ENCODE peak calls at places on chromosome 5, in eight cellular contexts. G, F, Z, X, O, C, B and I are unnamed samples.
A peak's percentile ranks its signal among the peaks of the same experiment; 100 is the strongest.

GRCh38 chr5:121976979-121977378 is 15.2 kb downstream of the SRFBP1 start:
- DNase-seq in C (no peak), O (no peak), B (no peak), Z (no peak), G (no peak), F (no peak), X (no peak), I (no peak)

GRCh38 chr5:95728494-95729114 is 2.5 kb upstream of the RHOBTB3 start:
- DNase-seq in G (no peak), C (no peak), F (no peak), O (no peak), Z (no peak), B (no peak), X (no peak), I (no peak)

GRCh38 chr5:116454417-116454927 is 120.2 kb downstream of the SEMA6A start:
- DNase-seq in G (peak; percentile 73), O (peak; percentile 38), X (no peak), B (peak; percentile 39), C (no peak), Z (no peak), F (no peak), I (peak; percentile 77)

GRCh38 chr5:143119881-143120341 is 283.6 kb downstream of the NR3C1 start:
- DNase-seq in Z (no peak), O (no peak), G (no peak), B (no peak), X (no peak), C (no peak), F (no peak), I (no peak)

GRCh38 chr5:127013407-127013806 is 17.0 kb downstream of the MARCHF3 start:
- DNase-seq in C (no peak), O (no peak), B (no peak), Z (no peak), G (no peak), X (no peak), F (no peak), I (no peak)

GRCh38 chr5:6615416-6615815 is 17.4 kb downstream of the NSUN2 start:
- DNase-seq in X (no peak), O (no peak), F (no peak), G (no peak), C (no peak), Z (no peak), B (no peak), I (no peak)

GRCh38 chr5:140312067-140312790 is 9.3 kb upstream of the PFDN1 start:
- DNase-seq in X (no peak), B (peak; percentile 57), C (no peak), O (no peak), G (no peak), Z (no peak), F (no peak), I (no peak)

GRCh38 chr5:100667021-100667671 is 132.0 kb downstream of the FAM174A start:
- DNase-seq in B (no peak), X (no peak), Z (no peak), F (no peak), G (peak; percentile 14), C (no peak), O (peak; percentile 19), I (peak; percentile 70)

GRCh38 chr5:164098536-164098935 is 593.1 kb downstream of the MAT2B start:
- DNase-seq in F (no peak), G (no peak), X (no peak), O (no peak), C (no peak), Z (no peak), B (no peak), I (no peak)

GRCh38 chr5:59300930-59301329 is 592.6 kb downstream of the PDE4D start:
- DNase-seq in O (no peak), C (no peak), F (no peak), G (no peak), B (no peak), X (no peak), Z (no peak), I (no peak)

GRCh38 chr5:143652104-143652700 is 159.8 kb upstream of the HMHB1 start:
- DNase-seq in G (no peak), X (no peak), F (no peak), C (no peak), Z (no peak), B (no peak), O (no peak), I (no peak)

GRCh38 chr5:138503487-138504270 is 38.4 kb downstream of the EGR1 start:
- DNase-seq in B (peak; percentile 64), Z (no peak), O (peak; percentile 8), X (peak; percentile 25), G (peak; percentile 74), F (no peak), C (no peak), I (peak; percentile 35)

GRCh38 chr5:37198842-37199241 is 50.3 kb downstream of the CPLANE1 start:
- DNase-seq in Z (no peak), G (no peak), F (no peak), C (no peak), X (no peak), B (no peak), O (no peak), I (no peak)

GRCh38 chr5:16480821-16481538 is 15.4 kb upstream of the ZNF622 start:
- DNase-seq in X (no peak), Z (no peak), F (no peak), O (no peak), B (no peak), G (no peak), C (no peak), I (no peak)

GRCh38 chr5:97192580-97193421 is 9.8 kb upstream of the RIOK2 start:
- DNase-seq in O (no peak), Z (no peak), B (no peak), F (no peak), C (no peak), G (no peak), X (no peak), I (no peak)

GRCh38 chr5:83827111-83827541 is 106.5 kb upstream of the HAPLN1 start:
- DNase-seq in F (no peak), X (no peak), G (no peak), B (no peak), Z (no peak), O (no peak), C (no peak), I (no peak)

GRCh38 chr5:107526-107925 is 15.6 kb downstream of the PLEKHG4B start:
- DNase-seq in C (no peak), G (no peak), X (no peak), O (no peak), Z (no peak), B (no peak), F (no peak), I (no peak)

GRCh38 chr5:13859285-13859684 is 85.2 kb downstream of the DNAH5 start:
- DNase-seq in Z (no peak), G (no peak), O (no peak), X (no peak), C (no peak), B (peak; percentile 26), F (no peak), I (no peak)

GRCh38 chr5:96293966-96294886 is 138.8 kb downstream of the PCSK1 start:
- DNase-seq in Z (no peak), B (no peak), F (no peak), C (no peak), G (peak; percentile 7), X (no peak), O (no peak), I (no peak)